ENCODE peak calls at places on chromosomes 16 and 17, in eight cellular contexts. B, Y, F, L, I, P, T and N are unnamed samples.

GRCh38 chr17:2054262-2054739 is 602 bp upstream of the HIC1 start:
- DNase-seq in B (peak), Y (peak), F (peak), L (peak), I (no peak), P (peak), T (no peak), N (no peak)

GRCh38 chr16:81444448-81445121 is at the start of gene CMIP:
- DNase-seq in B (peak), Y (peak), F (peak), L (peak), I (peak), P (peak), T (peak), N (peak)

GRCh38 chr17:7611635-7612293 is 2.9 kb downstream of the FXR2 start:
- DNase-seq in B (no peak), Y (no peak), F (no peak), L (no peak), I (no peak), P (no peak), T (no peak), N (no peak)

GRCh38 chr16:81429045-81429521 is 15.5 kb upstream of the CMIP start:
- DNase-seq in B (peak), Y (peak), F (no peak), L (peak), I (no peak), P (no peak), T (no peak), N (no peak)

GRCh38 chr16:85206472-85207356 is 94.4 kb upstream of the CIBAR2 start:
- DNase-seq in B (peak), Y (peak), F (peak), L (peak), I (no peak), P (no peak), T (no peak), N (no peak)

GRCh38 chr16:81210807-81211206 is 27.7 kb upstream of the BCO1 start:
- DNase-seq in B (no peak), Y (no peak), F (no peak), L (no peak), I (no peak), P (no peak), T (no peak), N (no peak)

GRCh38 chr17:29322363-29322762 is 28.4 kb upstream of the NUFIP2 start:
- DNase-seq in B (no peak), Y (no peak), F (no peak), L (no peak), I (no peak), P (no peak), T (no peak), N (no peak)

GRCh38 chr16:84845496-84846002 is 25.8 kb downstream of the CRISPLD2 start:
- DNase-seq in B (no peak), Y (no peak), F (no peak), L (no peak), I (no peak), P (no peak), T (no peak), N (no peak)

GRCh38 chr17:11899494-11899893 is 97.8 kb downstream of the ZNF18 start:
- DNase-seq in B (no peak), Y (no peak), F (no peak), L (no peak), I (no peak), P (no peak), T (no peak), N (no peak)

GRCh38 chr17:50457621-50458020 is 11.1 kb downstream of the CHAD start:
- DNase-seq in B (no peak), Y (no peak), F (no peak), L (no peak), I (no peak), P (no peak), T (no peak), N (no peak)

GRCh38 chr17:8326591-8327583 is 12.8 kb upstream of the ODF4 start:
- DNase-seq in B (peak), Y (no peak), F (no peak), L (no peak), I (peak), P (no peak), T (peak), N (no peak)

GRCh38 chr16:19166500-19166899 is 1.5 kb upstream of the SYT17 start:
- DNase-seq in B (no peak), Y (no peak), F (no peak), L (no peak), I (no peak), P (no peak), T (no peak), N (no peak)

GRCh38 chr16:89442990-89443726 is 47.2 kb downstream of the ANKRD11 start:
- DNase-seq in B (peak), Y (peak), F (no peak), L (peak), I (no peak), P (no peak), T (no peak), N (no peak)

GRCh38 chr16:55502801-55503366 is 6.0 kb upstream of the LPCAT2 start:
- DNase-seq in B (peak), Y (peak), F (peak), L (peak), I (peak), P (no peak), T (no peak), N (no peak)

GRCh38 chr16:11957591-11958395 is 7.2 kb upstream of the TNFRSF17 start:
- DNase-seq in B (no peak), Y (peak), F (no peak), L (no peak), I (no peak), P (no peak), T (no peak), N (no peak)

GRCh38 chr17:20159406-20160075 is 150.4 kb downstream of the SPECC1 start:
- DNase-seq in B (no peak), Y (peak), F (no peak), L (no peak), I (no peak), P (no peak), T (no peak), N (no peak)

GRCh38 chr16:82124651-82125050 is 45.4 kb downstream of the MPHOSPH6 start:
- DNase-seq in B (no peak), Y (no peak), F (no peak), L (no peak), I (no peak), P (no peak), T (no peak), N (no peak)

GRCh38 chr16:566475-567361 is at the start of gene NHLRC4:
- DNase-seq in B (peak), Y (peak), F (no peak), L (peak), I (peak), P (no peak), T (peak), N (peak)

GRCh38 chr16:22240023-22240697 is 34.1 kb downstream of the EEF2K start:
- DNase-seq in B (peak), Y (peak), F (no peak), L (no peak), I (no peak), P (no peak), T (no peak), N (no peak)

GRCh38 chr17:52233176-52233575 is 74.7 kb upstream of the CA10 start:
- DNase-seq in B (no peak), Y (no peak), F (no peak), L (no peak), I (no peak), P (no peak), T (no peak), N (no peak)

GRCh38 chr16:87463722-87464690 is 28.8 kb downstream of the ZCCHC14 start:
- DNase-seq in B (peak), Y (peak), F (peak), L (peak), I (peak), P (no peak), T (peak), N (no peak)

GRCh38 chr17:57634713-57635465 is 110.2 kb downstream of the CCDC182 start:
- DNase-seq in B (peak), Y (peak), F (no peak), L (no peak), I (no peak), P (no peak), T (no peak), N (no peak)

GRCh38 chr17:82754297-82755208 is 2.7 kb downstream of the TBCD start:
- DNase-seq in B (no peak), Y (no peak), F (peak), L (no peak), I (no peak), P (no peak), T (no peak), N (no peak)

GRCh38 chr17:37088913-37089312 is 140.2 kb downstream of the AATF start:
- DNase-seq in B (no peak), Y (no peak), F (no peak), L (no peak), I (no peak), P (no peak), T (no peak), N (no peak)

GRCh38 chr17:49634487-49634865 is 43.4 kb downstream of the SPOP start:
- DNase-seq in B (no peak), Y (no peak), F (no peak), L (no peak), I (no peak), P (no peak), T (no peak), N (no peak)

GRCh38 chr16:3654249-3654991 is at the start of gene DNASE1:
- DNase-seq in B (peak), Y (peak), F (peak), L (peak), I (peak), P (peak), T (peak), N (peak)

GRCh38 chr17:28317965-28318758 is 838 bp upstream of the TMEM97 start:
- DNase-seq in B (no peak), Y (no peak), F (no peak), L (no peak), I (no peak), P (no peak), T (no peak), N (no peak)

GRCh38 chr17:46832945-46833839 is 14.7 kb upstream of the WNT3 start:
- DNase-seq in B (peak), Y (peak), F (peak), L (no peak), I (no peak), P (no peak), T (no peak), N (no peak)

GRCh38 chr17:31492880-31493655 is 101.6 kb downstream of the RAB11FIP4 start:
- DNase-seq in B (no peak), Y (no peak), F (peak), L (peak), I (peak), P (no peak), T (peak), N (no peak)

GRCh38 chr16:25014500-25015147 is 545 bp downstream of the ARHGAP17 start:
- DNase-seq in B (peak), Y (peak), F (peak), L (peak), I (no peak), P (peak), T (peak), N (peak)

GRCh38 chr17:57553991-57554825 is 190.9 kb downstream of the CCDC182 start:
- DNase-seq in B (peak), Y (peak), F (no peak), L (no peak), I (no peak), P (no peak), T (no peak), N (no peak)

GRCh38 chr16:85177448-85177846 is 65.2 kb upstream of the CIBAR2 start:
- DNase-seq in B (no peak), Y (no peak), F (no peak), L (no peak), I (no peak), P (no peak), T (no peak), N (no peak)

GRCh38 chr17:43661699-43662431 is at the start of gene MEOX1:
- DNase-seq in B (peak), Y (peak), F (no peak), L (no peak), I (peak), P (no peak), T (no peak), N (no peak)

GRCh38 chr16:63789603-63790002 is 1332.3 kb downstream of the CDH11 start:
- DNase-seq in B (peak), Y (no peak), F (no peak), L (peak), I (no peak), P (no peak), T (no peak), N (peak)

GRCh38 chr16:84156342-84156784 is 11.3 kb downstream of the DNAAF1 start:
- DNase-seq in B (no peak), Y (no peak), F (no peak), L (no peak), I (no peak), P (no peak), T (no peak), N (no peak)